ENCODE peak calls at places on chromosomes 13 and 19, in six cellular contexts. P is GM13976; S is astrocyte; G is activated T-helper 9 cell treated with anti-CD3 and anti-CD28 coated beads, Interleukin-2, amount 50 U/mL, for 16 hours; O is nephron progenitor cell; X is glomerular endothelial cell. R is an unnamed sample.

GRCh38 chr19:4379383-4380253 is 20.7 kb downstream of the SH3GL1 start:
- DNase-seq in O (no peak), S (peak), G (no peak), P (peak), X (no peak), R (no peak)

GRCh38 chr19:55250262-55251036 is 8.4 kb downstream of the PPP6R1 start:
- DNase-seq in S (no peak), P (no peak), X (no peak), G (no peak), O (peak), R (no peak)

GRCh38 chr19:39401549-39402416 is 4.9 kb upstream of the ZFP36 start:
- DNase-seq in S (peak), G (peak), P (peak), X (no peak), O (no peak), R (no peak)

GRCh38 chr19:3725121-3725520 is 16.9 kb downstream of the TJP3 start:
- DNase-seq in O (no peak), P (no peak), S (no peak), G (no peak), X (no peak), R (no peak)

GRCh38 chr19:18660051-18660910 is 23.2 kb upstream of the CRTC1 start:
- DNase-seq in X (no peak), S (peak), P (no peak), O (no peak), G (no peak), R (no peak)

GRCh38 chr19:7863971-7864718 is 10.0 kb downstream of the PRR36 start:
- DNase-seq in P (no peak), X (no peak), S (no peak), G (no peak), O (no peak), R (no peak)

GRCh38 chr13:79901336-79901735 is 420.4 kb downstream of the NDFIP2 start:
- DNase-seq in P (no peak), G (no peak), S (peak), O (no peak), X (no peak), R (no peak)

GRCh38 chr19:491146-491741 is 5.0 kb upstream of the MADCAM1 start:
- DNase-seq in S (no peak), G (no peak), O (no peak), P (no peak), X (no peak), R (no peak)

GRCh38 chr13:65336916-65337315 is 1893.2 kb downstream of the PCDH9 start:
- DNase-seq in S (peak), X (no peak), G (no peak), P (no peak), O (no peak), R (peak)

R was measured in AG09319.